ENCODE peak calls at places on chromosomes 16 and 17, in five cellular contexts. One of them, this sample, is unnamed.

GRCh38 chr17:7673239-7673638 is 14.1 kb downstream of the TP53 start:
- DNase-seq in type B pancreatic cell: no peak
- DNase-seq in HCT116: no peak
- DNase-seq in activated CD8-positive, alpha-beta T cell treated with anti-CD3 and anti-CD28 coated beads for 36 hours: peak; percentile 79
- DNase-seq in psoas muscle: no peak
- DNase-seq in this sample: no peak

GRCh38 chr17:7132511-7133094 is 18.0 kb upstream of the ASGR2 start:
- DNase-seq in type B pancreatic cell: no peak
- DNase-seq in HCT116: no peak
- DNase-seq in activated CD8-positive, alpha-beta T cell treated with anti-CD3 and anti-CD28 coated beads for 36 hours: peak; percentile 83
- DNase-seq in psoas muscle: no peak
- DNase-seq in this sample: no peak

GRCh38 chr17:37717627-37718382 is 27.1 kb downstream of the HNF1B start:
- DNase-seq in type B pancreatic cell: no peak
- DNase-seq in HCT116: no peak
- DNase-seq in activated CD8-positive, alpha-beta T cell treated with anti-CD3 and anti-CD28 coated beads for 36 hours: no peak
- DNase-seq in psoas muscle: no peak
- DNase-seq in this sample: no peak

GRCh38 chr16:48816393-48816792 is 206.4 kb upstream of the N4BP1 start:
- DNase-seq in type B pancreatic cell: no peak
- DNase-seq in HCT116: no peak
- DNase-seq in activated CD8-positive, alpha-beta T cell treated with anti-CD3 and anti-CD28 coated beads for 36 hours: no peak
- DNase-seq in psoas muscle: no peak
- DNase-seq in this sample: no peak

GRCh38 chr17:38418693-38419507 is 9.4 kb upstream of the ARHGAP23 start:
- DNase-seq in type B pancreatic cell: no peak
- DNase-seq in HCT116: no peak
- DNase-seq in activated CD8-positive, alpha-beta T cell treated with anti-CD3 and anti-CD28 coated beads for 36 hours: peak; percentile 22
- DNase-seq in psoas muscle: no peak
- DNase-seq in this sample: no peak

GRCh38 chr16:83917152-83918120 is 18.5 kb downstream of the MLYCD start:
- DNase-seq in type B pancreatic cell: no peak
- DNase-seq in HCT116: no peak
- DNase-seq in activated CD8-positive, alpha-beta T cell treated with anti-CD3 and anti-CD28 coated beads for 36 hours: no peak
- DNase-seq in psoas muscle: no peak
- DNase-seq in this sample: no peak

GRCh38 chr17:27960183-27960589 is 67.0 kb upstream of the LYRM9 start:
- DNase-seq in type B pancreatic cell: no peak
- DNase-seq in HCT116: no peak
- DNase-seq in activated CD8-positive, alpha-beta T cell treated with anti-CD3 and anti-CD28 coated beads for 36 hours: no peak
- DNase-seq in psoas muscle: no peak
- DNase-seq in this sample: no peak

GRCh38 chr16:46789499-46790414 is 41.2 kb downstream of the C16orf87 start:
- DNase-seq in type B pancreatic cell: peak; percentile 84
- DNase-seq in HCT116: no peak
- DNase-seq in activated CD8-positive, alpha-beta T cell treated with anti-CD3 and anti-CD28 coated beads for 36 hours: peak; percentile 82
- DNase-seq in psoas muscle: peak; percentile 76
- DNase-seq in this sample: peak; percentile 58

GRCh38 chr17:41976142-41976768 is 9.7 kb downstream of the CNP start:
- DNase-seq in type B pancreatic cell: no peak
- DNase-seq in HCT116: no peak
- DNase-seq in activated CD8-positive, alpha-beta T cell treated with anti-CD3 and anti-CD28 coated beads for 36 hours: no peak
- DNase-seq in psoas muscle: no peak
- DNase-seq in this sample: no peak

GRCh38 chr16:73058616-73059409 is 10.9 kb upstream of the ZFHX3 start:
- DNase-seq in type B pancreatic cell: peak; percentile 75
- DNase-seq in HCT116: peak; percentile 38
- DNase-seq in activated CD8-positive, alpha-beta T cell treated with anti-CD3 and anti-CD28 coated beads for 36 hours: no peak
- DNase-seq in psoas muscle: peak; percentile 62
- DNase-seq in this sample: peak; percentile 34

GRCh38 chr17:2264023-2264860 is 39.3 kb downstream of the SMG6 start:
- DNase-seq in type B pancreatic cell: no peak
- DNase-seq in HCT116: no peak
- DNase-seq in activated CD8-positive, alpha-beta T cell treated with anti-CD3 and anti-CD28 coated beads for 36 hours: peak; percentile 35
- DNase-seq in psoas muscle: no peak
- DNase-seq in this sample: no peak

GRCh38 chr17:10837987-10838386 is at the start of gene PIRT:
- DNase-seq in type B pancreatic cell: no peak
- DNase-seq in HCT116: no peak
- DNase-seq in activated CD8-positive, alpha-beta T cell treated with anti-CD3 and anti-CD28 coated beads for 36 hours: no peak
- DNase-seq in psoas muscle: no peak
- DNase-seq in this sample: no peak

GRCh38 chr17:56834380-56835258 is 668 bp downstream of the DGKE start:
- DNase-seq in type B pancreatic cell: no peak
- DNase-seq in HCT116: no peak
- DNase-seq in activated CD8-positive, alpha-beta T cell treated with anti-CD3 and anti-CD28 coated beads for 36 hours: peak; percentile 85
- DNase-seq in psoas muscle: peak; percentile 36
- DNase-seq in this sample: peak; percentile 47

GRCh38 chr17:4949321-4950074 is 1.2 kb upstream of the PFN1 start:
- DNase-seq in type B pancreatic cell: no peak
- DNase-seq in HCT116: peak; percentile 41
- DNase-seq in activated CD8-positive, alpha-beta T cell treated with anti-CD3 and anti-CD28 coated beads for 36 hours: peak; percentile 84
- DNase-seq in psoas muscle: peak; percentile 87
- DNase-seq in this sample: peak; percentile 56

GRCh38 chr17:41835800-41836549 is at the start of gene NT5C3B:
- DNase-seq in type B pancreatic cell: no peak
- DNase-seq in HCT116: peak; percentile 7
- DNase-seq in activated CD8-positive, alpha-beta T cell treated with anti-CD3 and anti-CD28 coated beads for 36 hours: peak; percentile 48
- DNase-seq in psoas muscle: peak; percentile 70
- DNase-seq in this sample: peak; percentile 52

GRCh38 chr16:21646721-21647561 is 5.5 kb downstream of the IGSF6 start:
- DNase-seq in type B pancreatic cell: peak; percentile 59
- DNase-seq in HCT116: no peak
- DNase-seq in activated CD8-positive, alpha-beta T cell treated with anti-CD3 and anti-CD28 coated beads for 36 hours: peak; percentile 93
- DNase-seq in psoas muscle: no peak
- DNase-seq in this sample: no peak

DNA sequence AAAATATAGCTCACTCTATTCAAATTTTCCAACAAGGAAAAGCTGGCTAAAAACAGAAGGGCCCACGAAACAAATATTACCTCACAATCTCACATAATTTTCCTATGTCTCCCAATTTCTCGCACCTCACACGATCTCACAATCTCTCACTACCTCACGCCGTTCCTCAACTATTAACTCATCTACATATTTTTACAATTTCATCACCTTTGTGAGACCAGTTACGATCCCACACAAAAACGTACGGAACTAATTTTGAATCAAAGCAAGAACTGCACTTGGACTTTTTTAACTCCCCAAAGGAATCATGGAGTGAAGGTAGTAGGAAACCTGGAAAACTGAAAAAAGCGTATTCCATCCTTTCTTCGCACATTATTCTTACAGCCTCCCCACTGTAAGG is 1.1 kb downstream of the CBX1 start:
- DNase-seq in type B pancreatic cell: no peak
- DNase-seq in HCT116: no peak
- DNase-seq in activated CD8-positive, alpha-beta T cell treated with anti-CD3 and anti-CD28 coated beads for 36 hours: no peak
- DNase-seq in psoas muscle: no peak
- DNase-seq in this sample: no peak
- TF ChIP-seq CTCF in type B pancreatic cell: no peak
- TF ChIP-seq CTCF in HCT116: no peak
- TF ChIP-seq CTCF in activated CD8-positive, alpha-beta T cell treated with anti-CD3 and anti-CD28 coated beads for 36 hours: no peak
- TF ChIP-seq CTCF in psoas muscle: no peak
- TF ChIP-seq CTCF in this sample: no peak

GRCh38 chr16:30355144-30355953 is at the start of gene CD2BP2:
- DNase-seq in type B pancreatic cell: peak; percentile 93
- DNase-seq in HCT116: peak; percentile 99
- DNase-seq in activated CD8-positive, alpha-beta T cell treated with anti-CD3 and anti-CD28 coated beads for 36 hours: peak; percentile 93
- DNase-seq in psoas muscle: peak; percentile 97
- DNase-seq in this sample: peak; percentile 78
- TF ChIP-seq CTCF in type B pancreatic cell: peak; percentile 32
- TF ChIP-seq CTCF in HCT116: no peak
- TF ChIP-seq CTCF in activated CD8-positive, alpha-beta T cell treated with anti-CD3 and anti-CD28 coated beads for 36 hours: no peak
- TF ChIP-seq CTCF in psoas muscle: no peak
- TF ChIP-seq CTCF in this sample: no peak

GRCh38 chr17:20009052-20009301 is 182 bp upstream of the SPECC1 start:
- DNase-seq in type B pancreatic cell: no peak
- DNase-seq in HCT116: no peak
- DNase-seq in activated CD8-positive, alpha-beta T cell treated with anti-CD3 and anti-CD28 coated beads for 36 hours: no peak
- DNase-seq in psoas muscle: no peak
- DNase-seq in this sample: no peak

GRCh38 chr17:20010886-20011402 is 1.8 kb downstream of the SPECC1 start:
- DNase-seq in type B pancreatic cell: no peak
- DNase-seq in HCT116: no peak
- DNase-seq in activated CD8-positive, alpha-beta T cell treated with anti-CD3 and anti-CD28 coated beads for 36 hours: no peak
- DNase-seq in psoas muscle: no peak
- DNase-seq in this sample: no peak

GRCh38 chr17:20010099-20010863 is 1.1 kb downstream of the SPECC1 start:
- DNase-seq in type B pancreatic cell: no peak
- DNase-seq in HCT116: peak; percentile 54
- DNase-seq in activated CD8-positive, alpha-beta T cell treated with anti-CD3 and anti-CD28 coated beads for 36 hours: no peak
- DNase-seq in psoas muscle: no peak
- DNase-seq in this sample: no peak

GRCh38 chr17:20008242-20009051 is 712 bp upstream of the SPECC1 start:
- DNase-seq in type B pancreatic cell: no peak
- DNase-seq in HCT116: no peak
- DNase-seq in activated CD8-positive, alpha-beta T cell treated with anti-CD3 and anti-CD28 coated beads for 36 hours: peak; percentile 26
- DNase-seq in psoas muscle: no peak
- DNase-seq in this sample: no peak

GRCh38 chr17:20009302-20010098 is at the start of gene SPECC1:
- DNase-seq in type B pancreatic cell: peak; percentile 92
- DNase-seq in HCT116: peak; percentile 49
- DNase-seq in activated CD8-positive, alpha-beta T cell treated with anti-CD3 and anti-CD28 coated beads for 36 hours: peak; percentile 86
- DNase-seq in psoas muscle: peak; percentile 85
- DNase-seq in this sample: peak; percentile 91
- TF ChIP-seq CTCF in type B pancreatic cell: peak; percentile 99
- TF ChIP-seq CTCF in HCT116: peak; percentile 79
- TF ChIP-seq CTCF in activated CD8-positive, alpha-beta T cell treated with anti-CD3 and anti-CD28 coated beads for 36 hours: peak; percentile 97
- TF ChIP-seq CTCF in psoas muscle: peak; percentile 97
- TF ChIP-seq CTCF in this sample: peak; percentile 98

DNA sequence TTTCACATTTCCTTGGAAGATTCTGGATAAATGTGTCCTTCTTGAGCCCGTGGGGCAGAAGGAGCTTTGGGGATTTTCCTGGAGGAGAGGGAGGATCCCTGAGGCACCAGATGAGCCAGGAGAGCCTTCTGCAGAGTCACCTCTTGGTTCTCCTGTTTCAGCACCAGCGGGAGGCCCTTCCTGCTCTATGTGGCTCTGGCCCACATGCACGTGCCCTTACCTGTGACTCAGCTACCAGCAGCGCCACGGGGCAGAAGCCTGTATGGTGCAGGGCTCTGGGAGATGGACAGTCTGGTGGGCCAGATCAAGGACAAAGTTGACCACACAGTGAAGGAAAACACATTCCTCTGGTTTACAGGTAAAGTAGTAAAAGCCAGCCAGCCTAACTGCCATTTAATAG is 77.1 kb downstream of the ARSG start:
- DNase-seq in type B pancreatic cell: no peak
- DNase-seq in HCT116: no peak
- DNase-seq in activated CD8-positive, alpha-beta T cell treated with anti-CD3 and anti-CD28 coated beads for 36 hours: no peak
- DNase-seq in psoas muscle: no peak
- DNase-seq in this sample: no peak
- TF ChIP-seq CTCF in type B pancreatic cell: no peak
- TF ChIP-seq CTCF in HCT116: no peak
- TF ChIP-seq CTCF in activated CD8-positive, alpha-beta T cell treated with anti-CD3 and anti-CD28 coated beads for 36 hours: no peak
- TF ChIP-seq CTCF in psoas muscle: no peak
- TF ChIP-seq CTCF in this sample: no peak

GRCh38 chr17:39916918-39917317 is 1.5 kb downstream of the GSDMB start:
- DNase-seq in type B pancreatic cell: no peak
- DNase-seq in HCT116: no peak
- DNase-seq in activated CD8-positive, alpha-beta T cell treated with anti-CD3 and anti-CD28 coated beads for 36 hours: no peak
- DNase-seq in psoas muscle: no peak
- DNase-seq in this sample: no peak
- TF ChIP-seq CTCF in type B pancreatic cell: peak; percentile 40
- TF ChIP-seq CTCF in HCT116: peak; percentile 30
- TF ChIP-seq CTCF in activated CD8-positive, alpha-beta T cell treated with anti-CD3 and anti-CD28 coated beads for 36 hours: no peak
- TF ChIP-seq CTCF in psoas muscle: no peak
- TF ChIP-seq CTCF in this sample: no peak

GRCh38 chr16:16025214-16025968 is 76.0 kb downstream of the ABCC1 start:
- DNase-seq in type B pancreatic cell: no peak
- DNase-seq in HCT116: no peak
- DNase-seq in activated CD8-positive, alpha-beta T cell treated with anti-CD3 and anti-CD28 coated beads for 36 hours: peak; percentile 74
- DNase-seq in psoas muscle: no peak
- DNase-seq in this sample: no peak
- TF ChIP-seq CTCF in type B pancreatic cell: no peak
- TF ChIP-seq CTCF in HCT116: no peak
- TF ChIP-seq CTCF in activated CD8-positive, alpha-beta T cell treated with anti-CD3 and anti-CD28 coated beads for 36 hours: no peak
- TF ChIP-seq CTCF in psoas muscle: no peak
- TF ChIP-seq CTCF in this sample: no peak

GRCh38 chr17:19787733-19788357 is 39.7 kb upstream of the ALDH3A1 start:
- DNase-seq in type B pancreatic cell: no peak
- DNase-seq in HCT116: no peak
- DNase-seq in activated CD8-positive, alpha-beta T cell treated with anti-CD3 and anti-CD28 coated beads for 36 hours: no peak
- DNase-seq in psoas muscle: no peak
- DNase-seq in this sample: no peak

GRCh38 chr17:19780846-19781245 is 32.7 kb upstream of the ALDH3A1 start:
- DNase-seq in type B pancreatic cell: no peak
- DNase-seq in HCT116: no peak
- DNase-seq in activated CD8-positive, alpha-beta T cell treated with anti-CD3 and anti-CD28 coated beads for 36 hours: no peak
- DNase-seq in psoas muscle: no peak
- DNase-seq in this sample: no peak

GRCh38 chr17:19781488-19782458 is 33.7 kb upstream of the ALDH3A1 start:
- DNase-seq in type B pancreatic cell: no peak
- DNase-seq in HCT116: no peak
- DNase-seq in activated CD8-positive, alpha-beta T cell treated with anti-CD3 and anti-CD28 coated beads for 36 hours: no peak
- DNase-seq in psoas muscle: no peak
- DNase-seq in this sample: no peak

GRCh38 chr17:19785854-19786253 is 37.8 kb upstream of the ALDH3A1 start:
- DNase-seq in type B pancreatic cell: no peak
- DNase-seq in HCT116: no peak
- DNase-seq in activated CD8-positive, alpha-beta T cell treated with anti-CD3 and anti-CD28 coated beads for 36 hours: no peak
- DNase-seq in psoas muscle: no peak
- DNase-seq in this sample: no peak
- TF ChIP-seq CTCF in type B pancreatic cell: no peak
- TF ChIP-seq CTCF in HCT116: peak; percentile 51
- TF ChIP-seq CTCF in activated CD8-positive, alpha-beta T cell treated with anti-CD3 and anti-CD28 coated beads for 36 hours: no peak
- TF ChIP-seq CTCF in psoas muscle: no peak
- TF ChIP-seq CTCF in this sample: no peak